ENCODE peak calls at places on chromosomes 2 and 18, in ten cellular contexts. T, R, D, Q, F, H, I, Z, P and B are unnamed samples.

GRCh38 chr2:36267194-36267593 is 88.4 kb upstream of the CRIM1 start:
- DNase-seq in T (no peak), R (no peak), D (no peak), Q (no peak), F (no peak), H (no peak), I (no peak), Z (no peak), P (no peak), B (no peak)

GRCh38 chr2:230899287-230899686 is 25.8 kb downstream of the GPR55 start:
- DNase-seq in T (no peak), R (no peak), D (no peak), Q (peak), F (no peak), H (no peak), I (no peak), Z (no peak), P (no peak), B (no peak)

GRCh38 chr2:20634430-20635095 is 16.3 kb downstream of the HS1BP3 start:
- DNase-seq in T (no peak), R (peak), D (no peak), Q (no peak), F (no peak), H (no peak), I (no peak), Z (no peak), P (no peak), B (peak)

GRCh38 chr2:66389651-66390131 is 45.2 kb upstream of the MEIS1 start:
- DNase-seq in T (no peak), R (no peak), D (no peak), Q (no peak), F (no peak), H (no peak), I (no peak), Z (no peak), P (no peak), B (peak)

GRCh38 chr2:48482313-48482712 is 47.6 kb upstream of the STON1 start:
- DNase-seq in T (no peak), R (no peak), D (no peak), Q (no peak), F (no peak), H (no peak), I (peak), Z (no peak), P (no peak), B (no peak)

GRCh38 chr2:180554330-180554729 is 426.1 kb upstream of the UBE2E3 start:
- DNase-seq in T (no peak), R (no peak), D (no peak), Q (no peak), F (no peak), H (no peak), I (no peak), Z (no peak), P (no peak), B (no peak)

GRCh38 chr18:47968721-47969120 is 38.3 kb upstream of the SMAD2 start:
- DNase-seq in T (no peak), R (no peak), D (no peak), Q (no peak), F (no peak), H (no peak), I (no peak), Z (no peak), P (no peak), B (no peak)

GRCh38 chr2:19649107-19649506 is 252.7 kb downstream of the TTC32 start:
- DNase-seq in T (no peak), R (no peak), D (no peak), Q (no peak), F (no peak), H (no peak), I (no peak), Z (no peak), P (no peak), B (no peak)

GRCh38 chr2:26459991-26460612 is 17.8 kb downstream of the OTOF start:
- DNase-seq in T (no peak), R (no peak), D (no peak), Q (peak), F (no peak), H (no peak), I (no peak), Z (peak), P (no peak), B (no peak)

GRCh38 chr2:235170536-235171510 is 219.0 kb downstream of the SH3BP4 start:
- DNase-seq in T (no peak), R (no peak), D (no peak), Q (peak), F (no peak), H (peak), I (no peak), Z (no peak), P (peak), B (peak)

GRCh38 chr2:37590119-37590571 is 81.3 kb downstream of the CDC42EP3 start:
- DNase-seq in T (no peak), R (peak), D (no peak), Q (no peak), F (no peak), H (no peak), I (no peak), Z (no peak), P (no peak), B (no peak)

GRCh38 chr2:85978883-85979780 is 90.3 kb upstream of the ST3GAL5 start:
- DNase-seq in T (no peak), R (no peak), D (no peak), Q (no peak), F (no peak), H (no peak), I (no peak), Z (no peak), P (no peak), B (no peak)

GRCh38 chr2:43611987-43612894 is 16.4 kb upstream of the THADA start:
- DNase-seq in T (peak), R (peak), D (peak), Q (peak), F (peak), H (peak), I (peak), Z (peak), P (peak), B (peak)

GRCh38 chr2:51511002-51511401 is 479.1 kb upstream of the NRXN1 start:
- DNase-seq in T (no peak), R (no peak), D (no peak), Q (no peak), F (no peak), H (no peak), I (no peak), Z (no peak), P (no peak), B (no peak)

GRCh38 chr2:212384027-212384426 is 154.6 kb downstream of the ERBB4 start:
- DNase-seq in T (no peak), R (no peak), D (no peak), Q (no peak), F (no peak), H (no peak), I (no peak), Z (no peak), P (no peak), B (no peak)

DNA sequence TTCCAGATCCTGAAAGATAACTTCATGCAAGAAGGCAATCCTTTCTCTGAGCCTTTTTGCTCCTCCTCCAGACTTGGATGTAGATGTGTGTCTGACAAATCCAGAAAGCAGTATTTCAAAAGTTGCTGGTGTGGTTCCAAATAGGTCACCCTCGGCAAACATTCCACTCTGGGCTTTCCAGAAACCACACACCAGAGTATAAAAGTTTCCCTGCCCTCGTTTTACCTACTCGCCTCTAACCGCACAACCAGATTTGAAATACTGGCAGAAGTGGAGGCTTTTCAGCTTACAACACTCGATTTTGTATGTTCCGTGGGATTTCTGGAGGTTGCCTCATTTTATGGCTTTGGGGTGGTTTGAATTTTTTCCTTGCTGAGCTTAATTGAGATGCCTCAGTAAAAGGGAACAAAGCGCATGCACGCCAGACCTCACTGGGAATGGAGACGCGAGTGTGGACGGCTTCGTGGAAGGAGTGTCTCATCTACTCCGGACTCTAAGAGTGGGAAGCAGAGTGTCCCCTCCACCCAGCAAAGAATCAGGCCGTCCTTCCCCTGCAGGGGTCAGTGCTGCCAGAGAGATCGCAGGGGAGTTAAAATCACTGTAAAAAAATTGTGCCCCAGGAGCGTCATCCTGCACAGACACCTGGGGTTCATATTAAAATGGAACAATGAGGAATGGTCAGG is 44.0 kb upstream of the RPL31 start:
- DNase-seq in T (peak), R (no peak), D (no peak), Q (no peak), F (no peak), H (no peak), I (no peak), Z (no peak), P (peak), B (no peak)
- TF ChIP-seq CTCF in T (no peak), R (no peak), D (no peak), Q (no peak), F (no peak), H (no peak), I (peak), Z (no peak), P (peak), B (no peak)

GRCh38 chr18:28015671-28016070 is 161.3 kb downstream of the CDH2 start:
- DNase-seq in T (no peak), R (no peak), D (no peak), Q (peak), F (no peak), H (no peak), I (no peak), Z (no peak), P (no peak), B (no peak)

GRCh38 chr18:28007841-28008240 is 169.1 kb downstream of the CDH2 start:
- DNase-seq in T (no peak), R (no peak), D (no peak), Q (no peak), F (no peak), H (no peak), I (no peak), Z (no peak), P (no peak), B (no peak)

GRCh38 chr18:28018361-28018760 is 158.6 kb downstream of the CDH2 start:
- DNase-seq in T (no peak), R (no peak), D (no peak), Q (no peak), F (no peak), H (no peak), I (no peak), Z (no peak), P (no peak), B (no peak)

GRCh38 chr18:28009589-28009988 is 167.3 kb downstream of the CDH2 start:
- DNase-seq in T (no peak), R (no peak), D (no peak), Q (no peak), F (no peak), H (no peak), I (no peak), Z (no peak), P (no peak), B (no peak)

GRCh38 chr18:28013064-28013463 is 163.9 kb downstream of the CDH2 start:
- DNase-seq in T (no peak), R (no peak), D (no peak), Q (no peak), F (no peak), H (no peak), I (peak), Z (peak), P (no peak), B (no peak)
- TF ChIP-seq CTCF in T (no peak), R (no peak), D (no peak), Q (peak), F (no peak), H (peak), I (peak), Z (no peak), P (peak), B (peak)

DNA sequence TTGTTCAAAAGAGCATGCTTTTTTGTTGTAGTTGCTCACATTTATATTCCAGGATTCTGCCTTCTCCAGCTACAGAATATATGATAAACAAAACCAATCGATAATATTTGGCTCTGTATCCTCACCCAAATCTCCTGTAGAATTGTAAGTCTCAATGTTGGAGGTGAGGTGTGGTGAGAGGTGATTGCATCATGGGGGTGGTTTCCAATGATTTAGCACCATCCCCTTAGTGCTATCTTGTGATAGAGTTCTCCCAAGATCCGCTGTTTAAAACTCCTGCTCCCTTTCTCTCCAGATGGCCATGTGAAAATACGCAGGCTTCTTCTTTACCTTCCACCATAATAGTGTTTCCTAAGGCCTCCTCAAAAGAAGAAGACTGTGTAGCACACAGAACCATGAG is 98.7 kb upstream of the SCN7A start:
- DNase-seq in T (no peak), R (no peak), D (no peak), Q (no peak), F (no peak), H (no peak), I (no peak), Z (no peak), P (no peak), B (no peak)
- TF ChIP-seq CTCF in T (no peak), R (no peak), D (no peak), Q (no peak), F (no peak), H (no peak), I (no peak), Z (no peak), P (no peak), B (no peak)

DNA sequence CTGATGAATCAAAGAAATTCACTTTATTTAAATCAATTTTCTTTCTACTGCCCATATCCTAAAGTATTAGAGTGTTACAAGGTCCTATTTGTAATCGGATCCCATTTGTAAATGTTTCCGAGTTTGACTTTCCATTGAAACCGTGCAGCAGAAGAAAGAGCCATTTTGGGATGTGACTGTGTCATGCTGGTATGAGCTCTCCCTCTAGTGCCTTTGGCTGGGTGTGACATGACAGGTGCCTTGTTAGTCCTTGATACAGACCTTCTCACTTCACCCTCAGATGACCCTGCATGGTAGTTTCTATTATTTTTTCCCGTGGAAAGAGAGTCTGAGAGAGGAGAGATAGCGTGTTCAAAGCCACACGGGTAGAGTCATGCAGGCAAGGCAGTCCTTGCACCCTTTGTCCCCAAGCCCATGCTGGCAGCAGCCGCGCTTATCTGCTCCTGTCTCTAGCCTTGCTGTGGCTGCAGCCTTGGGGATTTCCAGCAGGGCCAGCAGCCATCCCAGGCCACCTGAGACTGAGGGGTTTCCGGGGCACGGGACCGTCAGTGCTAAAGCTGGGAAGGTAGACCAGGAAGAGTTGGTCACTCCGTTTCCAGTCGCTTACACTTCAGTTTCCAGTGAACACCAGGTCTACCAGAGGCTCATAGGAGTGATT is 21.4 kb downstream of the CHMP1B start:
- DNase-seq in T (no peak), R (no peak), D (no peak), Q (no peak), F (no peak), H (peak), I (no peak), Z (peak), P (no peak), B (peak)
- TF ChIP-seq CTCF in T (peak), R (no peak), D (no peak), Q (peak), F (peak), H (peak), I (peak), Z (peak), P (peak), B (peak)